ENCODE peak calls at places on chromosomes 5 and 9, in nine cellular contexts. V, X, N, J, P, O, D, I and Y are unnamed samples.

GRCh38 chr5:36651775-36652685 is 45.6 kb downstream of the SLC1A3 start:
- DNase-seq in V (no peak), X (peak), N (no peak), J (no peak), P (no peak), O (no peak), D (no peak), I (no peak), Y (no peak)

GRCh38 chr9:13513710-13514444 is 234.4 kb upstream of the MPDZ start:
- DNase-seq in V (no peak), X (no peak), N (no peak), J (no peak), P (no peak), O (no peak), D (no peak), I (no peak), Y (no peak)

GRCh38 chr9:133584559-133585476 is 24.4 kb downstream of the FAM163B start:
- DNase-seq in V (no peak), X (no peak), N (no peak), J (no peak), P (no peak), O (peak), D (no peak), I (no peak), Y (no peak)

GRCh38 chr9:21542780-21543179 is 60.7 kb upstream of the IFNE start:
- DNase-seq in V (no peak), X (no peak), N (no peak), J (no peak), P (no peak), O (no peak), D (no peak), I (no peak), Y (no peak)

GRCh38 chr9:91177661-91178280 is 183.9 kb downstream of the AUH start:
- DNase-seq in V (peak), X (no peak), N (no peak), J (no peak), P (no peak), O (no peak), D (no peak), I (no peak), Y (no peak)

GRCh38 chr9:33165263-33166151 is 1.6 kb downstream of the B4GALT1 start:
- DNase-seq in V (peak), X (peak), N (no peak), J (peak), P (no peak), O (peak), D (peak), I (peak), Y (no peak)

GRCh38 chr9:116269250-116269649 is 115.7 kb downstream of the PAPPA start:
- DNase-seq in V (no peak), X (no peak), N (no peak), J (no peak), P (no peak), O (no peak), D (no peak), I (no peak), Y (no peak)

GRCh38 chr9:18805386-18805785 is 227.6 kb downstream of the SAXO1 start:
- DNase-seq in V (no peak), X (no peak), N (no peak), J (no peak), P (no peak), O (no peak), D (no peak), I (no peak), Y (no peak)

GRCh38 chr5:43017438-43017820 is 22.7 kb downstream of the ANXA2R start:
- DNase-seq in V (peak), X (no peak), N (no peak), J (no peak), P (no peak), O (peak), D (peak), I (no peak), Y (no peak)

GRCh38 chr9:18601956-18602355 is 128.0 kb downstream of the ADAMTSL1 start:
- DNase-seq in V (no peak), X (no peak), N (no peak), J (no peak), P (no peak), O (no peak), D (no peak), I (no peak), Y (no peak)

GRCh38 chr5:116395178-116395577 is 179.4 kb downstream of the SEMA6A start:
- DNase-seq in V (no peak), X (no peak), N (no peak), J (no peak), P (no peak), O (no peak), D (no peak), I (no peak), Y (no peak)

GRCh38 chr5:16712178-16712577 is 95.4 kb upstream of the RETREG1 start:
- DNase-seq in V (no peak), X (no peak), N (no peak), J (no peak), P (no peak), O (no peak), D (no peak), I (no peak), Y (no peak)

GRCh38 chr9:127741831-127742434 is 6.8 kb upstream of the TOR2A start:
- DNase-seq in V (peak), X (peak), N (peak), J (no peak), P (no peak), O (peak), D (peak), I (no peak), Y (peak)

GRCh38 chr5:120794121-120794520 is 330.0 kb downstream of the PRR16 start:
- DNase-seq in V (no peak), X (no peak), N (no peak), J (no peak), P (no peak), O (no peak), D (no peak), I (no peak), Y (no peak)

GRCh38 chr5:89303033-89303480 is 420.1 kb upstream of the MEF2C start:
- DNase-seq in V (no peak), X (no peak), N (no peak), J (no peak), P (no peak), O (no peak), D (no peak), I (no peak), Y (no peak)

GRCh38 chr9:128877852-128878251 is 3.9 kb downstream of the KYAT1 start:
- DNase-seq in V (no peak), X (no peak), N (no peak), J (no peak), P (no peak), O (no peak), D (no peak), I (no peak), Y (no peak)

GRCh38 chr5:151671979-151672378 is 14.7 kb downstream of the SPARC start:
- DNase-seq in V (no peak), X (no peak), N (no peak), J (no peak), P (no peak), O (no peak), D (no peak), I (peak), Y (no peak)

GRCh38 chr9:21326526-21327139 is 8.6 kb downstream of the KLHL9 start:
- DNase-seq in V (no peak), X (no peak), N (no peak), J (no peak), P (no peak), O (no peak), D (no peak), I (no peak), Y (no peak)

GRCh38 chr9:101400120-101400519 is 1.5 kb downstream of the ZNF189 start:
- DNase-seq in V (no peak), X (no peak), N (peak), J (no peak), P (no peak), O (no peak), D (no peak), I (no peak), Y (no peak)

GRCh38 chr5:435961-436640 is 6.9 kb upstream of the EXOC3 start:
- DNase-seq in V (no peak), X (no peak), N (no peak), J (peak), P (no peak), O (no peak), D (peak), I (peak), Y (no peak)

GRCh38 chr5:89211836-89212235 is 328.9 kb upstream of the MEF2C start:
- DNase-seq in V (no peak), X (no peak), N (no peak), J (no peak), P (peak), O (no peak), D (no peak), I (no peak), Y (no peak)

GRCh38 chr5:154646841-154647759 is 108.1 kb upstream of the LARP1 start:
- DNase-seq in V (peak), X (peak), N (peak), J (peak), P (no peak), O (peak), D (peak), I (peak), Y (peak)

GRCh38 chr9:83955985-83956287 is 24.1 kb downstream of the HNRNPK start:
- DNase-seq in V (no peak), X (no peak), N (peak), J (no peak), P (no peak), O (no peak), D (no peak), I (no peak), Y (no peak)

GRCh38 chr5:131260895-131261294 is 3.0 kb upstream of the CDC42SE2 start:
- DNase-seq in V (no peak), X (no peak), N (no peak), J (no peak), P (no peak), O (no peak), D (no peak), I (no peak), Y (no peak)

GRCh38 chr5:65907138-65907537 is 19.2 kb upstream of the ERBIN start:
- DNase-seq in V (no peak), X (no peak), N (no peak), J (no peak), P (no peak), O (no peak), D (no peak), I (no peak), Y (no peak)

GRCh38 chr5:106314221-106314824 is 1356.4 kb downstream of the EFNA5 start:
- DNase-seq in V (no peak), X (no peak), N (no peak), J (no peak), P (no peak), O (no peak), D (no peak), I (no peak), Y (no peak)

GRCh38 chr9:14087576-14087975 is 226.4 kb downstream of the NFIB start:
- DNase-seq in V (no peak), X (no peak), N (no peak), J (no peak), P (no peak), O (no peak), D (no peak), I (no peak), Y (no peak)

GRCh38 chr9:16721972-16722371 is 148.5 kb downstream of the BNC2 start:
- DNase-seq in V (no peak), X (peak), N (peak), J (peak), P (no peak), O (no peak), D (no peak), I (peak), Y (no peak)

GRCh38 chr5:139312075-139312474 is 18.5 kb downstream of the MATR3 start:
- DNase-seq in V (no peak), X (no peak), N (no peak), J (no peak), P (no peak), O (no peak), D (no peak), I (no peak), Y (no peak)

GRCh38 chr5:76473676-76474075 is 70.6 kb downstream of the IQGAP2 start:
- DNase-seq in V (no peak), X (no peak), N (no peak), J (no peak), P (no peak), O (no peak), D (no peak), I (no peak), Y (no peak)

GRCh38 chr5:35861718-35862117 is 5.0 kb downstream of the IL7R start:
- DNase-seq in V (no peak), X (no peak), N (no peak), J (no peak), P (no peak), O (no peak), D (no peak), I (no peak), Y (no peak)

GRCh38 chr5:109743770-109744212 is 54.1 kb downstream of the MAN2A1 start:
- DNase-seq in V (no peak), X (no peak), N (no peak), J (no peak), P (peak), O (no peak), D (no peak), I (no peak), Y (no peak)

GRCh38 chr5:16508730-16509531 is 43.3 kb upstream of the ZNF622 start:
- DNase-seq in V (peak), X (peak), N (peak), J (no peak), P (no peak), O (peak), D (peak), I (peak), Y (no peak)

GRCh38 chr9:93860694-93861658 is 94.2 kb downstream of the BARX1 start:
- DNase-seq in V (no peak), X (no peak), N (no peak), J (no peak), P (no peak), O (no peak), D (no peak), I (no peak), Y (no peak)

GRCh38 chr5:158463971-158464370 is 605.0 kb upstream of the CLINT1 start:
- DNase-seq in V (no peak), X (peak), N (peak), J (peak), P (no peak), O (no peak), D (no peak), I (peak), Y (no peak)
- TF ChIP-seq CTCF in V (no peak), X (no peak), N (no peak), J (no peak), P (no peak), O (no peak), D (no peak), I (no peak), Y (no peak)

GRCh38 chr5:173011602-173012001 is 28.0 kb downstream of the ATP6V0E1 start:
- DNase-seq in V (no peak), X (no peak), N (no peak), J (no peak), P (no peak), O (no peak), D (no peak), I (no peak), Y (no peak)

GRCh38 chr5:173012882-173013281 is 29.3 kb downstream of the ATP6V0E1 start:
- DNase-seq in V (no peak), X (peak), N (no peak), J (no peak), P (no peak), O (no peak), D (no peak), I (peak), Y (no peak)

GRCh38 chr5:173016069-173016455 is 32.5 kb downstream of the ATP6V0E1 start:
- DNase-seq in V (no peak), X (no peak), N (no peak), J (no peak), P (no peak), O (no peak), D (no peak), I (no peak), Y (no peak)

GRCh38 chr5:173010021-173010420 is 26.4 kb downstream of the ATP6V0E1 start:
- DNase-seq in V (no peak), X (no peak), N (no peak), J (no peak), P (no peak), O (no peak), D (no peak), I (no peak), Y (no peak)

GRCh38 chr5:173010547-173011464 is 27.2 kb downstream of the ATP6V0E1 start:
- DNase-seq in V (peak), X (peak), N (peak), J (peak), P (no peak), O (peak), D (peak), I (peak), Y (peak)
- TF ChIP-seq CTCF in V (no peak), X (peak), N (peak), J (no peak), P (peak), O (no peak), D (peak), I (peak), Y (peak)

GRCh38 chr5:1772634-1773033 is 27.0 kb downstream of the MRPL36 start:
- DNase-seq in V (no peak), X (no peak), N (no peak), J (peak), P (peak), O (no peak), D (peak), I (no peak), Y (no peak)
- TF ChIP-seq CTCF in V (no peak), X (no peak), N (peak), J (no peak), P (peak), O (no peak), D (peak), I (no peak), Y (peak)

GRCh38 chr5:75330404-75330803 is 6.6 kb upstream of the HMGCR start:
- DNase-seq in V (no peak), X (no peak), N (no peak), J (no peak), P (no peak), O (no peak), D (no peak), I (no peak), Y (no peak)

GRCh38 chr5:75320341-75320740 is 16.7 kb upstream of the HMGCR start:
- DNase-seq in V (no peak), X (no peak), N (no peak), J (no peak), P (no peak), O (no peak), D (no peak), I (no peak), Y (no peak)

GRCh38 chr5:75322066-75322465 is 15.0 kb upstream of the HMGCR start:
- DNase-seq in V (no peak), X (no peak), N (no peak), J (no peak), P (no peak), O (no peak), D (no peak), I (no peak), Y (no peak)

GRCh38 chr5:75324791-75325190 is 12.2 kb upstream of the HMGCR start:
- DNase-seq in V (no peak), X (no peak), N (no peak), J (no peak), P (no peak), O (no peak), D (no peak), I (no peak), Y (no peak)

DNA sequence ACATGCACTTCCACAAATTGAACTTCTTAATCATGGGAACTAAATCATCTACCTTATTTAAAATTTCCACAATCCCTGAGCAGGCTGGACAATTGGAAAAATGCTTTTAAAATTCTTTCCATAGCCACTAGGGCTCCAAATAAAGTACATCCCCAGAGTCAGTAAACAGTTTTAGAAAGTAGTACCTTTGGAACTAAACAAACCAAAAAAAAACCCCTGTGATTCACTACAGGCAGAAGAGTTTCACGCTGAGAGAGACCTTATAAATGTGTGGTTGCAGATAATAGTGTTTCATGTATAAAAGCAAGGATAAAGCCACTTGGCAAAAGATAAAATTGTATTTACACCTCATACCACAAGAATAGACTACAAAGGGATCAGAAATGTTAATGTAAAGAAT is 11.8 kb upstream of the HMGCR start:
- DNase-seq in V (no peak), X (no peak), N (no peak), J (no peak), P (no peak), O (no peak), D (no peak), I (no peak), Y (no peak)
- TF ChIP-seq CTCF in V (no peak), X (no peak), N (no peak), J (no peak), P (no peak), O (no peak), D (peak), I (no peak), Y (peak)

DNA sequence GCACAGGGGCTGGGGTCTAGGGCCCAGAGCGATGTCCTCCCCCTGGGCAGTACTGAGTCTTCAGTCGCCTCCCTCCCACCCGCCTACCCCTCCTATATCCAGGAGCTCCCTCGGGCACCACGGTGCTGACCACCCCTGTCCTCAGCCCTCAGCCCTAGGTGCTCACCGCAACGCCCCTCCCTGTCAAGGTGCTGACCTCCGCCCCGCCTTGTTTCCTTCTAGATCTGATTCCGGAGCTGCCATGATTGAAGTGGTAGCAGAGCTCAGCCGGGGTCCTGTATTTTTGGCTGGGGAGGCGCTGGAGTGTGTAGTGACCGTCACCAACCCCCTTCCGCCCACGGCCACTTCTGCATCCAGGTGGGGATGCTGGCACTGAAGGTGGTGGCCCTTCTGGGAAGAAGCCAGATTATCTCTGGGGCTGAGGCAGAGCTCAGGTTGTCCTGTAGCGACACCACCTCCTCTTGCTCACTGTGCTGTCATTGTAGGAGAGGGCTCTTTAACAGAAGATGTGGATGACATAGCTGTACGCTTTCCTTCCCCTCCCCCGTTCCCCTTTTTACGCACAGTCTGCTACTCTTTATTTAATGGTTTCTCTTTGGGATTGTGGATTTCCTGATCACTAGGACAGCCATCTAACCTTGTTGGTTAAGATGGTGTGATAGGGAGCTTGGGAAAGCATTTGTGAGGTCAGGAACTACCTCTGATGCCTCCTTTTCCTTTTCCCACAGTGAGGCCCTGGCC is 598 bp downstream of the RGP1 start:
- DNase-seq in V (peak), X (peak), N (no peak), J (no peak), P (no peak), O (peak), D (peak), I (no peak), Y (no peak)
- TF ChIP-seq CTCF in V (no peak), X (no peak), N (no peak), J (no peak), P (no peak), O (no peak), D (no peak), I (no peak), Y (no peak)

GRCh38 chr9:98335666-98336065 is 80.2 kb upstream of the TBC1D2 start:
- DNase-seq in V (no peak), X (no peak), N (no peak), J (no peak), P (no peak), O (no peak), D (no peak), I (no peak), Y (no peak)
- TF ChIP-seq CTCF in V (no peak), X (no peak), N (no peak), J (no peak), P (no peak), O (no peak), D (no peak), I (no peak), Y (no peak)

GRCh38 chr9:74874220-74874619 is 13.5 kb downstream of the TRPM6 start:
- DNase-seq in V (no peak), X (no peak), N (no peak), J (no peak), P (no peak), O (no peak), D (no peak), I (no peak), Y (no peak)
- TF ChIP-seq CTCF in V (no peak), X (no peak), N (no peak), J (no peak), P (no peak), O (no peak), D (no peak), I (no peak), Y (no peak)